ENCODE peak calls at places on chromosomes 13 and 19, in four cellular contexts. D is gastrocnemius medialis, V is MM.1S, Z is upper lobe of right lung. C is an unnamed sample.

GRCh38 chr13:46401432-46401831 is 14.4 kb upstream of the RUBCNL start:
- DNase-seq in D (no peak), V (no peak), Z (no peak), C (no peak)

GRCh38 chr13:50826035-50826434 is 17.5 kb downstream of the DLEU7 start:
- DNase-seq in D (no peak), V (no peak), Z (no peak), C (no peak)

GRCh38 chr19:3055741-3056453 is 6.4 kb downstream of the TLE5 start:
- DNase-seq in D (peak; percentile 47), V (no peak), Z (peak; percentile 82), C (peak; percentile 40)

GRCh38 chr13:20142927-20143480 is 17.8 kb downstream of the GJA3 start:
- DNase-seq in D (no peak), V (no peak), Z (no peak), C (no peak)

GRCh38 chr19:16200038-16200775 is 2.5 kb downstream of the AP1M1 start:
- DNase-seq in D (peak; percentile 64), V (no peak), Z (peak; percentile 75), C (peak; percentile 57)

GRCh38 chr19:12940897-12941296 is 2.5 kb downstream of the CALR start:
- DNase-seq in D (no peak), V (no peak), Z (no peak), C (no peak)

GRCh38 chr19:45470147-45471081 is 2.6 kb downstream of the FOSB start:
- DNase-seq in D (peak; percentile 45), V (no peak), Z (peak; percentile 69), C (peak; percentile 63)

GRCh38 chr13:24878340-24878739 is 114.4 kb downstream of the RNF17 start:
- DNase-seq in D (no peak), V (no peak), Z (no peak), C (no peak)

GRCh38 chr19:47729799-47730520 is 15.4 kb upstream of the NOP53 start:
- DNase-seq in D (peak; percentile 62), V (no peak), Z (peak; percentile 94), C (peak; percentile 74)

GRCh38 chr19:33406521-33407139 is 33.1 kb downstream of the CEBPG start:
- DNase-seq in D (peak; percentile 60), V (peak; percentile 33), Z (peak; percentile 82), C (peak; percentile 88)

GRCh38 chr13:42832341-42833153 is 51.2 kb downstream of the FAM216B start:
- DNase-seq in D (no peak), V (no peak), Z (no peak), C (no peak)

GRCh38 chr19:5539431-5539833 is 28.3 kb downstream of the TINCR start:
- DNase-seq in D (no peak), V (no peak), Z (no peak), C (no peak)

GRCh38 chr19:16301999-16302694 is 22.5 kb upstream of the KLF2 start:
- DNase-seq in D (peak; percentile 81), V (no peak), Z (no peak), C (peak; percentile 74)

GRCh38 chr19:38683393-38684077 is 36.1 kb downstream of the ACTN4 start:
- DNase-seq in D (peak; percentile 84), V (peak; percentile 66), Z (peak; percentile 91), C (peak; percentile 77)

GRCh38 chr13:39379118-39379517 is 223.9 kb downstream of the LHFPL6 start:
- DNase-seq in D (no peak), V (peak; percentile 37), Z (no peak), C (no peak)

GRCh38 chr19:39038098-39038497 is 5.7 kb upstream of the FBXO27 start:
- DNase-seq in D (no peak), V (no peak), Z (peak; percentile 68), C (no peak)

GRCh38 chr19:50890422-50891252 is 17.4 kb downstream of the KLK2 start:
- DNase-seq in D (no peak), V (no peak), Z (no peak), C (no peak)

GRCh38 chr19:43682824-43683661 is 13.1 kb upstream of the PLAUR start:
- DNase-seq in D (no peak), V (no peak), Z (no peak), C (no peak)

GRCh38 chr19:18901503-18901890 is 5.5 kb upstream of the CERS1 start:
- DNase-seq in D (no peak), V (no peak), Z (no peak), C (no peak)

GRCh38 chr19:32287811-32288227 is 57.6 kb upstream of the ZNF507 start:
- DNase-seq in D (peak; percentile 50), V (peak; percentile 35), Z (peak; percentile 68), C (peak; percentile 67)

GRCh38 chr13:56187331-56187730 is 953.4 kb upstream of the PRR20A start:
- DNase-seq in D (no peak), V (no peak), Z (peak; percentile 58), C (no peak)

GRCh38 chr13:31947105-31947504 is 84.5 kb upstream of the FRY start:
- DNase-seq in D (no peak), V (no peak), Z (no peak), C (no peak)

GRCh38 chr13:39417643-39418042 is 185.3 kb downstream of the LHFPL6 start:
- DNase-seq in D (no peak), V (no peak), Z (no peak), C (no peak)

GRCh38 chr19:531009-531752 is 379 bp upstream of the CDC34 start:
- DNase-seq in D (peak; percentile 76), V (peak; percentile 94), Z (peak; percentile 92), C (peak; percentile 92)
- TF ChIP-seq CTCF in D (no peak), V (peak; percentile 9), Z (no peak), C (no peak)

GRCh38 chr19:52494518-52494917 is 33.0 kb upstream of the ZNF808 start:
- DNase-seq in D (no peak), V (no peak), Z (no peak), C (no peak)

GRCh38 chr19:52498571-52498970 is 28.9 kb upstream of the ZNF808 start:
- DNase-seq in D (no peak), V (no peak), Z (no peak), C (no peak)

GRCh38 chr19:52492201-52492960 is 35.1 kb upstream of the ZNF808 start:
- DNase-seq in D (no peak), V (no peak), Z (no peak), C (no peak)

GRCh38 chr19:52492991-52493470 is 34.4 kb upstream of the ZNF808 start:
- DNase-seq in D (no peak), V (no peak), Z (no peak), C (no peak)
- H3K4me3 ChIP-seq in D (no peak overlapping the region), V (no peak overlapping the region), Z (peak overlapping the region; percentile 6), C (peak overlapping the region; percentile 28)

GRCh38 chr19:6733338-6734095 is 3.9 kb downstream of the GPR108 start:
- DNase-seq in D (no peak), V (no peak), Z (no peak), C (no peak)

GRCh38 chr19:6736169-6736916 is 1.0 kb downstream of the GPR108 start:
- DNase-seq in D (peak; percentile 68), V (peak; percentile 91), Z (peak; percentile 88), C (peak; percentile 83)

GRCh38 chr19:6734096-6734696 is 3.2 kb downstream of the GPR108 start:
- DNase-seq in D (no peak), V (no peak), Z (no peak), C (no peak)

GRCh38 chr19:6736917-6737283 is 480 bp downstream of the GPR108 start:
- DNase-seq in D (no peak), V (peak; percentile 52), Z (no peak), C (no peak)

GRCh38 chr19:6735181-6735891 is 2.0 kb downstream of the GPR108 start:
- DNase-seq in D (no peak), V (no peak), Z (no peak), C (peak; percentile 11)
- H3K27ac ChIP-seq in D (no peak overlapping the region), V (no peak overlapping the region), Z (no peak overlapping the region), C (no peak overlapping the region)

DNA sequence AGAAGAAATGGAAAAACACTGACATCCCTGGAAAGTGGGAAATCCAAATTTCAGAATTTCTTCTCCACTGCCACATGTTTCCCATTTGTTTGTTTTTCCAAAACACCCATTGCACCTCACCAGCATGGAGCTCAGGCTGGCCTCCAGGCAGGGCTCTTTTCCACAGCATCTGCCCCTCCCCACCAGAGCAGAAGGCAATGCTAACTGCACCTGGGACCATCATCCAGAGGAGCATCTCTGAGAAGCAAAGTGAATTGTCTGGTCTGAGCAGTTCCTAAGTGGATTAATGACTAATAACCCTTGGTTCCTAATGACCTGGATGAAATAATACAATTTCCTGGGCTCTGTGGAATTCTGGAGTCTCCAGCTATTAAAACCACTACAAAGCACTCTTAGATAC is 8.8 kb upstream of the CYSLTR2 start:
- DNase-seq in D (no peak), V (no peak), Z (no peak), C (no peak)
- TF ChIP-seq CTCF in D (no peak), V (no peak), Z (no peak), C (no peak)

DNA sequence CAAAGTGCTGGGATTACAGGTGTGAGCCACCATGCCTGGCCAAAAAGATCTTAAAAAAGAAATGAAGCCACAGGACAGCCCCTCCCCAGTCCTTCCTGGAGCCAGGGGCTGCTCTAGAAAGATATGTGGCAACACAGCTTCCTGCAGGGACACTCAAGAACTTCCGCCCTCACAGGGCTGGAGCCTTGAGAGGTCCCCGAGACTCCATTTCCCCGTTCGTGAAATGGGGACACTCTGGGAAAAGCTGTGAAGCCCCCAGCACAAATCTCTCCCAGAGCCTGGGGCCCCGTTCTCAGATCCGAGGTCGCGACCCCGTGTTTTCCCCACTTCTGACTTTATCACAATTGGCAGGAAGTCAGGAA is 2.5 kb upstream of the GPX4 start:
- DNase-seq in D (peak; percentile 72), V (no peak), Z (no peak), C (no peak)
- H3K4me3 ChIP-seq in D (peak overlapping the region; percentile 3), V (no peak overlapping the region), Z (peak overlapping the region; percentile 36), C (peak overlapping the region; percentile 1)

DNA sequence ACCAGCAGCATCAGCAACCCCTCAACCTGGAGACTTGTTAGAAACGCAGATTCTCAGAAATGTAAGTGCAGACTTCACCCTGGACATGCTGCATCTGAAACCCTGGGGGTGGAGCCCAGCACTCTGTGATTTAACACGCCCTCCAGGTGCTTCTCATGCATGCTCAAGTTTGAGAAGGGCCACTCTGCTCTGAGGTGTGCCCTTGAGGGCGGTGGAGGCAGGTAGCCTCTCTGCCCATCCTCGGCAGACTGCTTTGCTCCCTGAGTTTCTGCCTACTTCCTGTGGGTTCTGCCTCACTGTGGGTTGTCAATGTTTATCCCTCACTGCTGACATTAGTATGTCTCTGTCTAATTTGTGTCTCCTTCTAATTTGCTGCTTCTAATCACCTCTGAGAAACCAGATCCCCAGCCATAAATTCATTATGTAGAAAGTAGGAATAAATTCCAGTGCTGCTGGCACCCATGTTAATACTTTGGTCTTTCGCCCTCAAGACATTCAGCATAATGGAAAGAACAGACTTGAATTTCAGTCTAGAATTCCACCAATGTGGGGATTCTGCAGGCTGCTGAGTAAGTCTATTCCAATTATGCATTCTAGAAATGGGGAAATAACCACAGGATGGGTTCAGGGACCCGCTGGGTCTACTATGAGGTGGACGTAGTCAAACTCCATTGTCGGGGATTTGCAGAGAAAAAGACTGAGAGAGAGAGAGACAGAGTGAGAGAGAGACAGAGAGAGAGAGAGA is 51.3 kb upstream of the CYSLTR2 start:
- DNase-seq in D (no peak), V (no peak), Z (no peak), C (no peak)
- H3K27ac ChIP-seq in D (no peak overlapping the region), V (no peak overlapping the region), Z (no peak overlapping the region), C (no peak overlapping the region)

C was measured in psoas muscle.